ENCODE peak calls at places on chromosome X, in five cellular contexts. X is astrocyte of the spinal cord, C is fibroblast of pulmonary artery, U is neural progenitor cell, J is BJ. D is an unnamed sample.

GRCh38 chrX:118963159-118963558 is 11.3 kb upstream of the LONRF3 start:
- DNase-seq in X (no peak), C (no peak), U (no peak), J (no peak), D (no peak)

GRCh38 chrX:25427873-25428555 is 412.2 kb upstream of the ARX start:
- DNase-seq in X (no peak), C (no peak), U (peak; percentile 36), J (no peak), D (no peak)

GRCh38 chrX:129612396-129612795 is 42.4 kb downstream of the APLN start:
- DNase-seq in X (no peak), C (no peak), U (no peak), J (no peak), D (peak; percentile 84)

GRCh38 chrX:1261285-1261684 is 7.3 kb upstream of the CSF2RA start:
- DNase-seq in X (no peak), C (no peak), U (peak; percentile 86), J (no peak), D (no peak)

GRCh38 chrX:134520860-134521390 is 61.0 kb downstream of the HPRT1 start:
- DNase-seq in X (peak; percentile 73), C (peak; percentile 80), U (peak; percentile 64), J (no peak), D (peak; percentile 43)

GRCh38 chrX:119682019-119682989 is 10.7 kb downstream of the SEPTIN6 start:
- DNase-seq in X (no peak), C (no peak), U (no peak), J (no peak), D (no peak)

GRCh38 chrX:56800801-56801200 is 71.8 kb downstream of the NBDY start:
- DNase-seq in X (no peak), C (peak; percentile 14), U (no peak), J (no peak), D (no peak)

GRCh38 chrX:45799576-45799975 is 598.9 kb upstream of the DIPK2B start:
- DNase-seq in X (no peak), C (no peak), U (no peak), J (no peak), D (no peak)

GRCh38 chrX:20729421-20729820 is 462.7 kb upstream of the RPS6KA3 start:
- DNase-seq in X (no peak), C (peak; percentile 21), U (no peak), J (no peak), D (no peak)

GRCh38 chrX:109533631-109534030 is 3.0 kb upstream of the NXT2 start:
- DNase-seq in X (no peak), C (peak; percentile 37), U (no peak), J (no peak), D (no peak)

GRCh38 chrX:120260369-120260768 is 9.8 kb downstream of the ZBTB33 start:
- DNase-seq in X (no peak), C (no peak), U (no peak), J (no peak), D (peak; percentile 2)

GRCh38 chrX:10676239-10676971 is 56.0 kb upstream of the MID1 start:
- DNase-seq in X (no peak), C (no peak), U (peak; percentile 64), J (no peak), D (no peak)

GRCh38 chrX:10524578-10524977 is 95.8 kb downstream of the MID1 start:
- DNase-seq in X (no peak), C (peak; percentile 69), U (no peak), J (no peak), D (no peak)

GRCh38 chrX:10477525-10477924 is 142.9 kb downstream of the MID1 start:
- DNase-seq in X (no peak), C (no peak), U (no peak), J (no peak), D (no peak)

GRCh38 chrX:96436105-96436504 is 248.5 kb upstream of the DIAPH2 start:
- DNase-seq in X (peak; percentile 53), C (peak; percentile 71), U (no peak), J (peak; percentile 28), D (no peak)

GRCh38 chrX:11064851-11065600 is 46.1 kb upstream of the HCCS start:
- DNase-seq in X (peak; percentile 58), C (peak; percentile 82), U (no peak), J (peak; percentile 43), D (peak; percentile 18)

GRCh38 chrX:7444967-7445366 is 297.0 kb upstream of the PUDP start:
- DNase-seq in X (no peak), C (no peak), U (no peak), J (no peak), D (no peak)

GRCh38 chrX:146456058-146456457 is 353.5 kb upstream of the CXorf51B start:
- DNase-seq in X (no peak), C (no peak), U (no peak), J (no peak), D (no peak)

GRCh38 chrX:84188320-84188834 is 378 bp upstream of the RPS6KA6 start:
- DNase-seq in X (peak; percentile 57), C (peak; percentile 58), U (peak; percentile 76), J (no peak), D (peak; percentile 23)

GRCh38 chrX:675896-676295 is 45.3 kb downstream of the SHOX start:
- DNase-seq in X (no peak), C (no peak), U (peak; percentile 55), J (no peak), D (no peak)

GRCh38 chrX:42739771-42740170 is 38.2 kb downstream of the PPP1R2C start:
- DNase-seq in X (no peak), C (no peak), U (no peak), J (no peak), D (no peak)

GRCh38 chrX:130171446-130172126 is at the start of gene RAB33A:
- DNase-seq in X (no peak), C (peak; percentile 11), U (peak; percentile 56), J (no peak), D (no peak)

GRCh38 chrX:51336584-51336983 is 4.0 kb downstream of the NUDT10 start:
- DNase-seq in X (peak; percentile 47), C (peak; percentile 50), U (peak; percentile 71), J (no peak), D (peak; percentile 4)

GRCh38 chrX:108163333-108164082 is 71.9 kb downstream of the ATG4A start:
- DNase-seq in X (no peak), C (no peak), U (no peak), J (no peak), D (no peak)

GRCh38 chrX:120429776-120430535 is 39.1 kb downstream of the LAMP2 start:
- DNase-seq in X (no peak), C (no peak), U (no peak), J (no peak), D (no peak)

GRCh38 chrX:19846995-19847790 is 40.2 kb downstream of the SH3KBP1 start:
- DNase-seq in X (peak; percentile 81), C (peak; percentile 80), U (no peak), J (peak; percentile 70), D (peak; percentile 86)

GRCh38 chrX:18654873-18655836 is 16.8 kb downstream of the RS1 start:
- DNase-seq in X (peak; percentile 2), C (peak; percentile 15), U (no peak), J (no peak), D (no peak)

GRCh38 chrX:25941087-25941486 is 197.1 kb upstream of the MAGEB18 start:
- DNase-seq in X (peak; percentile 14), C (peak; percentile 28), U (no peak), J (no peak), D (no peak)

GRCh38 chrX:6095469-6095868 is 133.2 kb downstream of the NLGN4X start:
- DNase-seq in X (no peak), C (no peak), U (peak; percentile 36), J (no peak), D (no peak)

GRCh38 chrX:153875391-153876111 is 10.4 kb downstream of the L1CAM start:
- DNase-seq in X (peak; percentile 5), C (peak; percentile 23), U (peak; percentile 82), J (no peak), D (peak; percentile 46)

DNA sequence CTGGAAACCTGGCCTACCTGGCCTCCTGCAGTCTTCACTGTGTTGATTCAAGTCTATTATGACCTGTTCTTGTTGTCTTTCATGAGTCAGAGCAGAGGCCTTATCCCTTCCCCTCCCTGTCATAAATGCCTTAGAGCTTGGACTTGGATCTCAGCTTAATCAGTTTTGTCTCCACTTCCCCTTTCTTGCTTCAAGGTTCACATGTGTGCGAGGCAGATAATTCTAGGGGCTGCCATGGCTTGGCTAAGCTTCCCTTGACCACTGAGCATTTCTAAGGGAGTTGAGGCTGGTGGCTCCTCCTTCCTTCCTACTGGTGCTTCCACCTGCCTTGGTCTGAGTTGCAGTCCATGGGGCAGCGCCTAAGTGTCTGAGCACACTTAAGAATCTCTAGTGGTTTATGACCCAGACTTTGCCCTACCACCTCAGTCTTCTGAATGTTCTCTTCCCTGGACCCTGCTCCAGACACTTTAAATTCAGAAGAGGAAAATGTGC is 1.7 kb upstream of the HEPH start:
- DNase-seq in X (no peak), C (no peak), U (no peak), J (no peak), D (no peak)
- H3K4me3 ChIP-seq in X (no peak overlapping the region), C (no peak overlapping the region), U (no peak overlapping the region), J (no peak overlapping the region), D (no peak overlapping the region)

DNA sequence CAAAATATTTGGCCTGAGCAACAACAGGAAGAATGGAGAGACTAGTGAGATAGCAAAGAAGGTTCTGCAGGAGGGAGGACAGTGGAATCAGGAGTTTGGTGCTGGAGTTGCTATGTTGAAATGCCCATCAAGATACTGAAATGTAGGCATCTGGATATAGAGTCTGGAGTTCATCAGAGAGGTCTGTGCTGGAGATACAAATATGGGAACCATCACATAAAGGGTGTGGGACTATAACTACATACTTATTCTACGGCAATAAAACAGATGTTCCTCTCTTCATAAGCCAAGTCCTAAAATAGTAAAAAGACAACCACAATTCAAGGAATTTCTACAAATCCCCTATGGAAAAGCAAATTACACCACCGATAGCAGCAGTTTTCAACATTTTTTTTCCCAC is 1.7 kb downstream of the MED14 start:
- DNase-seq in X (no peak), C (peak; percentile 22), U (no peak), J (no peak), D (no peak)
- H3K4me3 ChIP-seq in X (peak overlapping the region; percentile 68), C (peak overlapping the region; percentile 72), U (peak overlapping the region; percentile 67), J (peak overlapping the region; percentile 73), D (no peak overlapping the region)

GRCh38 chrX:111515298-111515697 is 3.9 kb downstream of the SERTM2 start:
- DNase-seq in X (no peak), C (no peak), U (no peak), J (no peak), D (no peak)

DNA sequence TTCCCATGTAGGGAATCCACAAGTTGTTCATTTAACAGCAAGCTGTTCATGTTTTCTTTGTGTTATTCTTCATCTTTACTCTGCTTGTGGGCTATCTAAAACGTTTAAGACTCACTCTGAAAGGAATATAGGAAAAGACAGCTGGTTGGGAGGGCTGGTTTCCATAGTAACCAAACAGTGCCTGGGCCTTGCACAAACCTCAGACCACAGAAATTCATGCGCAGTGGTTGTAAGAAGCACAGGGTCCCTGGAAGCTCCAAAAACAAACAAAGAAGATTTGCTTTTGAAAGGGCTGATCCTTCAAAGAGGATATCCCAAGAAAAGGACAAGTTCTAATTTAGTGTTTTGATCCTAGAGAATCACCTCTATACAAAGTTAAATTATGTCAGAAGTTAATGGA is 7.8 kb downstream of the SERTM2 start:
- DNase-seq in X (peak; percentile 87), C (peak; percentile 72), U (peak; percentile 70), J (no peak), D (peak; percentile 2)
- H3K4me3 ChIP-seq in X (no peak overlapping the region), C (no peak overlapping the region), U (no peak overlapping the region), J (no peak overlapping the region), D (no peak overlapping the region)

DNA sequence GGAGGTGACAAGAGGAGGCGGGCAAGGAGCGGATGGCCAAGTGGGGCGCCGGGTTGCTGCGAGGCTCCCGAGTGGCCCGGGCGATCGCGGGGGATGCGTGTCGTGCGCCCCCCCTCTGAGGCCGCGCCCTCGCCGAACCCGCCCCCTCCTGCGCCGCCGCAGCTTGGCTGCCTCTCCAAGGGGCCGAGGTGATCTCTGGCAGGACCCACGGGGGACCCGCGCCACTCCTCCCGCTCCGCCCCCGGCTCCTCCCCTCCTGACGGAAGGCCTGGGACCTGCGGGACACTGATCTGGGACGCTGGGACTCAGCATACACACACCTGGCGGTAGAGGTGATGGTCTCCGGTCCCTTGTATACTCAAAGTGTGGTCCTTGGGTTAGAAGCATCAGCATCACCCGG is 21.9 kb upstream of the FAM47C start:
- DNase-seq in X (no peak), C (no peak), U (peak; percentile 8), J (no peak), D (no peak)
- H3K4me3 ChIP-seq in X (peak overlapping the region; percentile 34), C (no peak overlapping the region), U (peak overlapping the region; percentile 48), J (no peak overlapping the region), D (peak overlapping the region; percentile 61)

D was measured in trophoblast cell.